ENCODE peak calls at places on chromosome 14, in ten cellular contexts. I is H1, R is PC-3, G is HCT116, B is IMR-90, N is Karpas-422, H is fibroblast of lung, X is neural progenitor cell, K is GM23338, D is H9. L is an unnamed sample.

GRCh38 chr14:60188115-60188514 is 22.9 kb upstream of the DHRS7 start:
- DNase-seq in B (no peak), R (peak; percentile 72), D (no peak), N (peak; percentile 68), K (no peak), X (no peak), I (no peak), H (no peak), G (no peak), L (peak; percentile 72)

GRCh38 chr14:68598621-68599447 is 194.0 kb downstream of the ZFP36L1 start:
- DNase-seq in I (no peak), X (no peak), B (peak; percentile 97), G (peak; percentile 97), R (peak; percentile 97), N (no peak), D (no peak), H (peak; percentile 96), K (no peak), L (no peak)

GRCh38 chr14:70350078-70350477 is 9.4 kb downstream of the COX16 start:
- DNase-seq in B (no peak), I (peak; percentile 50), N (no peak), G (no peak), D (peak; percentile 81), H (no peak), K (peak; percentile 93), X (no peak), R (no peak), L (no peak)

GRCh38 chr14:75989134-75989533 is 3.6 kb downstream of the IFT43 start:
- DNase-seq in X (no peak), G (no peak), K (no peak), R (peak; percentile 60), H (peak; percentile 83), D (no peak), I (no peak), B (peak; percentile 69), N (no peak), L (no peak)

GRCh38 chr14:92846162-92846897 is 52.2 kb downstream of the GOLGA5 start:
- DNase-seq in I (no peak), K (no peak), D (no peak), N (no peak), X (no peak), G (peak; percentile 2), R (peak; percentile 46), H (peak; percentile 83), B (peak; percentile 82), L (no peak)

GRCh38 chr14:105077649-105077995 is 12.4 kb upstream of the GPR132 start:
- DNase-seq in B (no peak), X (no peak), N (no peak), G (no peak), R (no peak), D (no peak), I (no peak), H (no peak), K (no peak), L (no peak)

GRCh38 chr14:79280400-79280670 is 931.0 kb downstream of the DIO2 start:
- DNase-seq in H (no peak), D (no peak), X (no peak), B (no peak), G (no peak), K (no peak), N (no peak), I (no peak), R (no peak), L (no peak)

GRCh38 chr14:74290415-74290814 is 12.3 kb downstream of the ABCD4 start:
- DNase-seq in N (peak; percentile 86), K (peak; percentile 64), H (peak; percentile 10), B (peak; percentile 19), G (no peak), R (peak; percentile 51), D (no peak), I (no peak), X (peak; percentile 55), L (peak; percentile 50)

GRCh38 chr14:24298892-24299254 is 707 bp downstream of the DHRS1 start:
- DNase-seq in D (peak; percentile 38), R (peak; percentile 87), N (peak; percentile 59), G (peak; percentile 24), K (peak; percentile 30), H (peak; percentile 82), B (peak; percentile 77), I (no peak), X (no peak), L (no peak)

GRCh38 chr14:92503756-92504491 is 9.7 kb upstream of the RIN3 start:
- DNase-seq in D (no peak), I (no peak), N (no peak), H (peak; percentile 72), B (peak; percentile 70), K (no peak), X (no peak), G (peak; percentile 88), R (peak; percentile 95), L (no peak)

GRCh38 chr14:68417007-68417659 is 375.7 kb downstream of the ZFP36L1 start:
- DNase-seq in D (no peak), I (no peak), R (no peak), H (no peak), B (no peak), N (no peak), X (no peak), G (no peak), K (no peak), L (no peak)

GRCh38 chr14:103584326-103584915 is 21.7 kb downstream of the COA8 start:
- DNase-seq in I (no peak), B (no peak), G (no peak), N (no peak), R (no peak), D (no peak), X (no peak), K (no peak), H (no peak), L (no peak)

GRCh38 chr14:54335569-54336155 is 61.1 kb upstream of the CDKN3 start:
- DNase-seq in K (no peak), H (no peak), I (no peak), B (no peak), G (no peak), D (no peak), N (no peak), R (peak; percentile 87), X (no peak), L (no peak)

GRCh38 chr14:68140801-68141200 is 321.2 kb downstream of the RAD51B start:
- DNase-seq in R (no peak), K (no peak), I (no peak), G (no peak), D (no peak), X (no peak), N (no peak), B (no peak), H (no peak), L (no peak)

GRCh38 chr14:21791749-21792148 is 118.1 kb upstream of the OR4E1 start:
- DNase-seq in I (no peak), D (no peak), X (no peak), B (no peak), R (no peak), K (no peak), N (no peak), G (no peak), H (no peak), L (no peak)

GRCh38 chr14:72824051-72824450 is 69.8 kb downstream of the DPF3 start:
- DNase-seq in B (no peak), I (no peak), G (no peak), X (no peak), K (peak; percentile 20), R (no peak), H (peak; percentile 38), N (no peak), D (no peak), L (no peak)

GRCh38 chr14:88085736-88086135 is 80.8 kb downstream of the GPR65 start:
- DNase-seq in X (no peak), R (no peak), I (no peak), B (no peak), G (no peak), K (no peak), N (no peak), H (no peak), D (no peak), L (no peak)
- H2AFZ ChIP-seq in X (no peak overlapping the region), R (no peak overlapping the region), I (no peak overlapping the region), B (no peak overlapping the region), G (no peak overlapping the region), K (no peak overlapping the region), N (no peak overlapping the region), H (no peak overlapping the region), D (no peak overlapping the region), L (no peak overlapping the region)

GRCh38 chr14:61538464-61539022 is 156.8 kb upstream of the HIF1A start:
- DNase-seq in X (no peak), B (no peak), H (no peak), N (no peak), G (no peak), I (no peak), D (no peak), R (no peak), K (no peak), L (no peak)
- H3K27ac ChIP-seq in X (no peak overlapping the region), B (no peak overlapping the region), H (no peak overlapping the region), N (no peak overlapping the region), G (peak overlapping the region; percentile 90), I (no peak overlapping the region), D (no peak overlapping the region), R (peak overlapping the region; percentile 90), K (peak overlapping the region; percentile 64), L (no peak overlapping the region)

DNA sequence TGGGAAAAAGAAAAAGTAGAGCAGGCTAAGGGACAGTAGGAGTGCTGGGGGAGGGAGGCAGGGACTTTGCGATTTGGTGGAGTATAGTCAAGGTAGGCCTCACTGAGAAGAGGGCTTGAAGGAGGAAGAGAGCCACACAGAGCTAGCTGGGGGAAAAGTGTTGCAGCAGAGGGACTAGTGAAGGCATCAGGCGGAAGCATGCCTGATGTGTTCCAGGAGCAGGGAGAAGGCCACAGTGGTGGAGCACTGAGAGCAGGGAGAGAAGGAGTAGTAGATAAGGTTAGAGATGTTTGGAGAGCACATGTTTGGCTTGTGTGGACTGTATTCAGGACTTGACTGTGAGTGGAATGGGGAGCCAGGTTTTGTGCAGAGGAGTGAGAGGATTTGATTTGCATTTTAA is 9.0 kb downstream of the FRMD6 start:
- DNase-seq in B (no peak), D (no peak), N (no peak), I (no peak), K (no peak), X (no peak), R (no peak), G (no peak), H (no peak), L (no peak)
- H4K20me1 ChIP-seq in B (peaks cover 99% of the 10 kb centered on the region), D (no peaks in the 10 kb centered on the region), N (no peaks in the 10 kb centered on the region), I (no peaks in the 10 kb centered on the region), K (no peaks in the 10 kb centered on the region), X (no peaks in the 10 kb centered on the region), R (peaks cover 46% of the 10 kb centered on the region), G (no peaks in the 10 kb centered on the region), H (peaks cover 1% of the 10 kb centered on the region), L (no peaks in the 10 kb centered on the region)

GRCh38 chr14:102264355-102264754 is 40.6 kb downstream of the MOK start:
- DNase-seq in R (no peak), H (no peak), I (no peak), N (no peak), G (no peak), D (no peak), B (no peak), X (no peak), K (no peak), L (no peak)

GRCh38 chr14:102264775-102265174 is 40.2 kb downstream of the MOK start:
- DNase-seq in K (no peak), G (no peak), X (no peak), R (no peak), H (no peak), I (no peak), B (no peak), N (no peak), D (no peak), L (no peak)

GRCh38 chr14:102258136-102258535 is 46.8 kb downstream of the MOK start:
- DNase-seq in N (no peak), K (no peak), H (no peak), X (no peak), B (no peak), R (no peak), D (no peak), G (no peak), I (no peak), L (no peak)

GRCh38 chr14:102262894-102263462 is 42.0 kb downstream of the MOK start:
- DNase-seq in G (peak; percentile 29), H (peak; percentile 72), K (peak; percentile 46), I (peak; percentile 50), R (peak; percentile 96), B (peak; percentile 60), N (no peak), X (peak; percentile 62), D (peak; percentile 53), L (no peak)
- H2AFZ ChIP-seq in G (peak overlapping the region; percentile 26), H (no peak overlapping the region), K (peak overlapping the region; percentile 39), I (peak overlapping the region; percentile 83), R (no peak overlapping the region), B (peak overlapping the region; percentile 78), N (no peak overlapping the region), X (peak overlapping the region; percentile 98), D (no peak overlapping the region), L (no peak overlapping the region)